ENCODE peak calls at places on chromosomes 16 and 17, in six cellular contexts. V, P, E, S, U and B are unnamed samples.

GRCh38 chr17:67449885-67450755 is 73.0 kb downstream of the PITPNC1 start:
- DNase-seq in U (no peak), V (no peak), E (no peak), S (no peak), P (no peak), B (no peak)

GRCh38 chr16:31001507-31002251 is 8.8 kb downstream of the STX1B start:
- DNase-seq in U (no peak), E (no peak), P (no peak), V (no peak), S (no peak), B (no peak)

GRCh38 chr16:87847467-87847784 is 21.9 kb downstream of the SLC7A5 start:
- DNase-seq in S (no peak), P (no peak), V (no peak), U (peak), E (no peak), B (no peak)

GRCh38 chr17:3740611-3741073 is 16.9 kb downstream of the HASPIN start:
- DNase-seq in U (no peak), E (no peak), S (no peak), P (peak), V (no peak), B (peak)

GRCh38 chr17:39623356-39623950 is 3.3 kb upstream of the PPP1R1B start:
- DNase-seq in E (peak), P (peak), V (peak), U (peak), S (peak), B (no peak)

GRCh38 chr17:4604111-4604644 is 19.8 kb downstream of the SMTNL2 start:
- DNase-seq in V (peak), S (peak), U (peak), P (peak), E (peak), B (no peak)

GRCh38 chr17:59371426-59372099 is 40.1 kb downstream of the YPEL2 start:
- DNase-seq in P (peak), U (peak), E (no peak), V (no peak), S (peak), B (no peak)

GRCh38 chr16:58042886-58043515 is 17.4 kb downstream of the MMP15 start:
- DNase-seq in V (no peak), E (no peak), U (no peak), P (no peak), S (no peak), B (no peak)

GRCh38 chr17:266219-266618 is 84.8 kb upstream of the DOC2B start:
- DNase-seq in U (peak), S (no peak), P (no peak), E (no peak), V (peak), B (no peak)

GRCh38 chr17:17830740-17831207 is 6.0 kb downstream of the SREBF1 start:
- DNase-seq in U (no peak), P (peak), E (no peak), S (peak), V (no peak), B (no peak)

GRCh38 chr16:27439273-27440018 is 37.5 kb downstream of the IL21R start:
- DNase-seq in E (no peak), S (no peak), P (no peak), U (peak), V (peak), B (no peak)

GRCh38 chr17:6470751-6471521 is 26.7 kb downstream of the PIMREG start:
- DNase-seq in S (no peak), U (no peak), E (no peak), V (no peak), P (no peak), B (no peak)

GRCh38 chr17:7586673-7587419 is 3.0 kb downstream of the SOX15 start:
- DNase-seq in S (peak), P (no peak), V (no peak), E (no peak), U (no peak), B (peak)

GRCh38 chr16:578870-579405 is 9.2 kb downstream of the PIGQ start:
- DNase-seq in P (peak), S (peak), V (peak), E (peak), U (peak), B (peak)

GRCh38 chr16:11610580-11610979 is 23.9 kb upstream of the LITAF start:
- DNase-seq in P (no peak), S (no peak), V (peak), E (no peak), U (no peak), B (no peak)
- H3K27ac ChIP-seq in P (no peak), S (peak), V (peak), E (no peak), U (no peak), B (no peak)

GRCh38 chr16:68490829-68491575 is 42.7 kb upstream of the SMPD3 start:
- DNase-seq in S (peak), P (peak), U (no peak), V (no peak), E (no peak), B (no peak)
- H3K27ac ChIP-seq in S (peak), P (peak), U (no peak), V (no peak), E (no peak), B (no peak)

GRCh38 chr16:4184038-4184702 is 57.7 kb downstream of the SRL start:
- DNase-seq in U (no peak), P (no peak), S (no peak), V (peak), E (no peak), B (no peak)
- H3K27ac ChIP-seq in U (no peak), P (peak), S (no peak), V (peak), E (peak), B (peak)

GRCh38 chr17:78450696-78451344 is 72.4 kb downstream of the PGS1 start:
- DNase-seq in E (no peak), V (no peak), S (no peak), U (no peak), P (no peak), B (no peak)
- H3K27ac ChIP-seq in E (no peak), V (no peak), S (no peak), U (no peak), P (no peak), B (no peak)

GRCh38 chr16:55487048-55487803 is 8.2 kb downstream of the MMP2 start:
- DNase-seq in V (no peak), U (peak), P (no peak), E (peak), S (peak), B (no peak)
- H3K27ac ChIP-seq in V (no peak), U (peak), P (no peak), E (peak), S (peak), B (no peak)

GRCh38 chr17:77163001-77163400 is 22.2 kb downstream of the SEC14L1 start:
- DNase-seq in P (peak), U (peak), S (no peak), V (no peak), E (no peak), B (no peak)

GRCh38 chr17:77165577-77165976 is 24.8 kb downstream of the SEC14L1 start:
- DNase-seq in S (no peak), P (no peak), U (no peak), V (no peak), E (no peak), B (no peak)

GRCh38 chr17:77161953-77162352 is 21.2 kb downstream of the SEC14L1 start:
- DNase-seq in S (no peak), P (no peak), U (no peak), V (no peak), E (no peak), B (no peak)

GRCh38 chr17:77163521-77164280 is 22.9 kb downstream of the SEC14L1 start:
- DNase-seq in V (no peak), S (no peak), P (no peak), E (no peak), U (peak), B (no peak)

DNA sequence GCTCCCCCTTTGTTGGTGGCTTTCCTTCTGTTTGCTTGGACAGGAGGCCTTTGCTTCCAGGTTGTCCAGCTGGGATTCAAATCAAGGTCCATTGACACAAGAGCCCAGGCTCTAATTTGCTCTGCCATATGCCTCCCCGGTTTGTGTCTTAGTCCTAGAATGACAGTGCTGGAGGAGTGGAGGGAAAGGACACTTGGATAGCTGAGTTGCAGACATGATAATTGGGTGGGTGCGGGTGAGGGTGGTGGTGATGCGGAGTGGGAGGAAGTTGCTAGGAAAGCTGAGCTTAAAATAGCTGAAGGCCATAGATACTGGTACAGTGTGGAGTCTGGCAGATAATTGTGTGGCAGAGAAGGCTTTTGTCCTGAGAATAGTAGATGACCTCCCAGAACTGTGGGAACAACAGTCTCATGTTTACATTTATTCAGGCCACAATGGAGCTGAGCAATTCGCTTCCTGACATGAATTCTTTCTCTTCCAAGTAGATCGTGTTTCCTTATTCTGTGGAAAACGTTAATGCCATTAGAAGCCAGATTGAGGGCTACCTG is 23.8 kb downstream of the SEC14L1 start:
- DNase-seq in U (no peak), S (no peak), E (no peak), V (no peak), P (no peak), B (no peak)
- H3K27ac ChIP-seq in U (peak), S (peak), E (no peak), V (peak), P (peak), B (no peak)

GRCh38 chr17:50206604-50207293 is 5.3 kb upstream of the COL1A1 start:
- DNase-seq in V (no peak), S (peak), P (no peak), U (peak), E (peak), B (no peak)
- H3K27ac ChIP-seq in V (peak), S (peak), P (no peak), U (peak), E (peak), B (no peak)

GRCh38 chr17:32659419-32659842 is 172.6 kb downstream of the CDK5R1 start:
- DNase-seq in V (peak), E (peak), P (peak), S (peak), U (peak), B (peak)

GRCh38 chr17:32656851-32657250 is 170.1 kb downstream of the CDK5R1 start:
- DNase-seq in U (no peak), E (no peak), P (no peak), S (no peak), V (no peak), B (no peak)

GRCh38 chr17:32660496-32660895 is 173.7 kb downstream of the CDK5R1 start:
- DNase-seq in U (no peak), E (no peak), P (no peak), S (no peak), V (no peak), B (no peak)

GRCh38 chr17:32654351-32654750 is 167.6 kb downstream of the CDK5R1 start:
- DNase-seq in E (no peak), S (no peak), P (no peak), V (no peak), U (no peak), B (no peak)

GRCh38 chr17:32658470-32659418 is 172.0 kb downstream of the CDK5R1 start:
- DNase-seq in P (no peak), S (no peak), V (no peak), E (no peak), U (no peak), B (no peak)
- H3K27ac ChIP-seq in P (no peak), S (no peak), V (no peak), E (no peak), U (peak), B (no peak)

GRCh38 chr17:69474171-69474831 is 59.8 kb downstream of the MAP2K6 start:
- DNase-seq in E (no peak), S (no peak), U (no peak), P (no peak), V (no peak), B (no peak)

GRCh38 chr17:69477204-69477899 is 62.9 kb downstream of the MAP2K6 start:
- DNase-seq in E (no peak), U (no peak), S (peak), P (peak), V (no peak), B (no peak)

GRCh38 chr17:69478916-69479315 is 64.4 kb downstream of the MAP2K6 start:
- DNase-seq in V (no peak), E (no peak), P (no peak), U (no peak), S (no peak), B (no peak)

GRCh38 chr17:69480197-69480596 is 65.7 kb downstream of the MAP2K6 start:
- DNase-seq in S (no peak), P (no peak), E (no peak), V (no peak), U (no peak), B (no peak)

GRCh38 chr17:69477900-69478266 is 63.4 kb downstream of the MAP2K6 start:
- DNase-seq in V (no peak), U (no peak), S (no peak), E (no peak), P (no peak), B (no peak)
- H3K27ac ChIP-seq in V (no peak), U (no peak), S (peak), E (no peak), P (peak), B (no peak)

GRCh38 chr16:47036201-47036600 is 62.7 kb upstream of the DNAJA2 start:
- DNase-seq in V (peak), S (no peak), E (no peak), U (no peak), P (no peak), B (no peak)

GRCh38 chr16:47037396-47037745 is 63.9 kb upstream of the DNAJA2 start:
- DNase-seq in E (no peak), P (peak), V (no peak), S (peak), U (peak), B (no peak)

GRCh38 chr16:47035436-47035835 is 62.0 kb upstream of the DNAJA2 start:
- DNase-seq in P (no peak), E (no peak), U (no peak), V (peak), S (no peak), B (no peak)

GRCh38 chr16:47034455-47034854 is 61.0 kb upstream of the DNAJA2 start:
- DNase-seq in S (no peak), P (no peak), E (no peak), U (no peak), V (peak), B (no peak)

DNA sequence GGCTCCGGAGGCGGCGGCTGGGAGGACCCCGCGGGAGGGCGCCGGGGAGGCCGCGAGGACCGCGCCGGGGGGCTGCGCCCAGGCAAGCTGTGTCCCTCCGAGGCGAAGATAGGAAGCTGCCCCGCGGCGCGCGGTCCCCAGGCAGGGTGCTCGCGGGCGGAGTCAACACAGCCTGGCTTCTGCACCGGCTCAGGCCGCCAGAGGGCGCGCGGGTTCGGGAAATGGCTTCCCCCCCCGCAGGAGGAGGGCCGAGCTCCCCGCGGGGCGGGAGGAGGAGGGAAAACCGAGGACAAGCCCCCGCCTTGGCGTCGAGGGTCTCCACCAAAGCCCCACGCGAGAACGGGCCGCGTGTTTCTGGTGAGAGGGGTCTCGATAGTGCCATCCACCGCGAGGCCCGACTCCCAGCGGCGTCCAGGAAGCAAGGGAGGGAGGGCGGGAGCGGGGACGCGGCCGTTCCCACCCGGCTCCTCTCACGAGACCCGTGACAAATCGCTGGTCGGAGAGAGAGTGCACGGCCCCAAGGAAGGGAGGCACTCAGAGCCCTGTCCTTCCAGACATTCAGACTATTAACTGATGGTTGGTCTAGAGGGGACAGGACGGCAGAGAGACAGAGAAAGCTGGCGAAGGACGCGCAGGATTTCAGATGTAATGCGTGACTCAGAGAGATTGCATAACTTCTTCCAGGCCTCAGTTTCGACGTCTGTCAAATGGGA is 64.4 kb upstream of the DNAJA2 start:
- DNase-seq in P (peak), V (peak), E (peak), U (peak), S (peak), B (peak)
- H3K27ac ChIP-seq in P (no peak), V (peak), E (peak), U (peak), S (no peak), B (peak)